ENCODE peak calls at places on chromosomes 12 and 14, in nine cellular contexts. One of them, this sample, is unnamed.
A peak's percentile ranks its signal among the peaks of the same experiment; 100 is the strongest.

GRCh38 chr12:67782573-67782972 is 134.0 kb downstream of the DYRK2 start:
- DNase-seq in kidney tubule cell: no peak
- DNase-seq in anterior cingulate cortex: no peak
- DNase-seq in Daoy: no peak
- DNase-seq in AG10803: no peak
- DNase-seq in epithelial cell of prostate: no peak
- DNase-seq in hippocampal formation: no peak
- DNase-seq in HepG2: no peak
- DNase-seq in T-cell: no peak
- DNase-seq in this sample: no peak

GRCh38 chr12:60494249-60494648 is 898.4 kb downstream of the SLC16A7 start:
- DNase-seq in kidney tubule cell: peak; percentile 39
- DNase-seq in anterior cingulate cortex: no peak
- DNase-seq in Daoy: no peak
- DNase-seq in AG10803: peak; percentile 67
- DNase-seq in epithelial cell of prostate: no peak
- DNase-seq in hippocampal formation: no peak
- DNase-seq in HepG2: peak; percentile 32
- DNase-seq in T-cell: no peak
- DNase-seq in this sample: no peak

GRCh38 chr12:124675881-124676688 is 108.7 kb upstream of the NCOR2 start:
- DNase-seq in kidney tubule cell: peak; percentile 65
- DNase-seq in anterior cingulate cortex: no peak
- DNase-seq in Daoy: peak; percentile 24
- DNase-seq in AG10803: peak; percentile 73
- DNase-seq in epithelial cell of prostate: no peak
- DNase-seq in hippocampal formation: no peak
- DNase-seq in HepG2: no peak
- DNase-seq in T-cell: no peak
- DNase-seq in this sample: no peak

GRCh38 chr12:73678335-73678734 is 859.3 kb upstream of the ATXN7L3B start:
- DNase-seq in kidney tubule cell: no peak
- DNase-seq in anterior cingulate cortex: no peak
- DNase-seq in Daoy: peak; percentile 39
- DNase-seq in AG10803: no peak
- DNase-seq in epithelial cell of prostate: no peak
- DNase-seq in hippocampal formation: no peak
- DNase-seq in HepG2: no peak
- DNase-seq in T-cell: no peak
- DNase-seq in this sample: no peak

GRCh38 chr14:75433631-75434556 is 6.1 kb downstream of the JDP2 start:
- DNase-seq in kidney tubule cell: no peak
- DNase-seq in anterior cingulate cortex: no peak
- DNase-seq in Daoy: no peak
- DNase-seq in AG10803: peak; percentile 77
- DNase-seq in epithelial cell of prostate: no peak
- DNase-seq in hippocampal formation: no peak
- DNase-seq in HepG2: no peak
- DNase-seq in T-cell: no peak
- DNase-seq in this sample: no peak

GRCh38 chr14:101869217-101869616 is 95.2 kb upstream of the DYNC1H1 start:
- DNase-seq in kidney tubule cell: no peak
- DNase-seq in anterior cingulate cortex: no peak
- DNase-seq in Daoy: no peak
- DNase-seq in AG10803: no peak
- DNase-seq in epithelial cell of prostate: no peak
- DNase-seq in hippocampal formation: no peak
- DNase-seq in HepG2: no peak
- DNase-seq in T-cell: no peak
- DNase-seq in this sample: no peak

GRCh38 chr12:82708507-82708906 is 21.8 kb downstream of the TMTC2 start:
- DNase-seq in kidney tubule cell: no peak
- DNase-seq in anterior cingulate cortex: peak; percentile 12
- DNase-seq in Daoy: no peak
- DNase-seq in AG10803: peak; percentile 13
- DNase-seq in epithelial cell of prostate: no peak
- DNase-seq in hippocampal formation: peak; percentile 63
- DNase-seq in HepG2: no peak
- DNase-seq in T-cell: no peak
- DNase-seq in this sample: no peak

GRCh38 chr12:19783547-19784444 is 344.5 kb downstream of the AEBP2 start:
- DNase-seq in kidney tubule cell: no peak
- DNase-seq in anterior cingulate cortex: no peak
- DNase-seq in Daoy: no peak
- DNase-seq in AG10803: no peak
- DNase-seq in epithelial cell of prostate: no peak
- DNase-seq in hippocampal formation: no peak
- DNase-seq in HepG2: no peak
- DNase-seq in T-cell: no peak
- DNase-seq in this sample: no peak

GRCh38 chr12:4664111-4664510 is 15.2 kb downstream of the NDUFA9 start:
- DNase-seq in kidney tubule cell: peak; percentile 75
- DNase-seq in anterior cingulate cortex: no peak
- DNase-seq in Daoy: peak; percentile 7
- DNase-seq in AG10803: peak; percentile 90
- DNase-seq in epithelial cell of prostate: peak; percentile 14
- DNase-seq in hippocampal formation: no peak
- DNase-seq in HepG2: no peak
- DNase-seq in T-cell: no peak
- DNase-seq in this sample: no peak

GRCh38 chr14:77141592-77142288 is at the start of gene ZDHHC22:
- DNase-seq in kidney tubule cell: no peak
- DNase-seq in anterior cingulate cortex: peak; percentile 47
- DNase-seq in Daoy: peak; percentile 50
- DNase-seq in AG10803: no peak
- DNase-seq in epithelial cell of prostate: no peak
- DNase-seq in hippocampal formation: peak; percentile 43
- DNase-seq in HepG2: no peak
- DNase-seq in T-cell: no peak
- DNase-seq in this sample: no peak

GRCh38 chr14:23153891-23154796 is 29.3 kb downstream of the SLC7A8 start:
- DNase-seq in kidney tubule cell: peak; percentile 63
- DNase-seq in anterior cingulate cortex: peak; percentile 45
- DNase-seq in Daoy: peak; percentile 89
- DNase-seq in AG10803: peak; percentile 92
- DNase-seq in epithelial cell of prostate: peak; percentile 44
- DNase-seq in hippocampal formation: peak; percentile 18
- DNase-seq in HepG2: no peak
- DNase-seq in T-cell: peak; percentile 7
- DNase-seq in this sample: no peak

GRCh38 chr12:52415870-52416750 is 10.0 kb upstream of the KRT82 start:
- DNase-seq in kidney tubule cell: peak; percentile 65
- DNase-seq in anterior cingulate cortex: no peak
- DNase-seq in Daoy: no peak
- DNase-seq in AG10803: peak; percentile 80
- DNase-seq in epithelial cell of prostate: peak; percentile 82
- DNase-seq in hippocampal formation: no peak
- DNase-seq in HepG2: no peak
- DNase-seq in T-cell: no peak
- DNase-seq in this sample: peak; percentile 90

GRCh38 chr14:76937181-76938091 is 91.1 kb downstream of the IRF2BPL start:
- DNase-seq in kidney tubule cell: peak; percentile 42
- DNase-seq in anterior cingulate cortex: peak; percentile 50
- DNase-seq in Daoy: peak; percentile 87
- DNase-seq in AG10803: peak; percentile 90
- DNase-seq in epithelial cell of prostate: no peak
- DNase-seq in hippocampal formation: no peak
- DNase-seq in HepG2: no peak
- DNase-seq in T-cell: no peak
- DNase-seq in this sample: no peak

GRCh38 chr12:70619471-70620152 is 17.6 kb downstream of the PTPRB start:
- DNase-seq in kidney tubule cell: no peak
- DNase-seq in anterior cingulate cortex: no peak
- DNase-seq in Daoy: no peak
- DNase-seq in AG10803: peak; percentile 7
- DNase-seq in epithelial cell of prostate: no peak
- DNase-seq in hippocampal formation: no peak
- DNase-seq in HepG2: no peak
- DNase-seq in T-cell: no peak
- DNase-seq in this sample: no peak

GRCh38 chr12:122079038-122079531 is 529 bp downstream of the MLXIP start:
- DNase-seq in kidney tubule cell: peak; percentile 42
- DNase-seq in anterior cingulate cortex: no peak
- DNase-seq in Daoy: peak; percentile 50
- DNase-seq in AG10803: no peak
- DNase-seq in epithelial cell of prostate: no peak
- DNase-seq in hippocampal formation: no peak
- DNase-seq in HepG2: no peak
- DNase-seq in T-cell: no peak
- DNase-seq in this sample: no peak

GRCh38 chr12:6335451-6336078 is 6.3 kb downstream of the TNFRSF1A start:
- DNase-seq in kidney tubule cell: peak; percentile 90
- DNase-seq in anterior cingulate cortex: peak; percentile 15
- DNase-seq in Daoy: peak; percentile 96
- DNase-seq in AG10803: peak; percentile 84
- DNase-seq in epithelial cell of prostate: peak; percentile 65
- DNase-seq in hippocampal formation: no peak
- DNase-seq in HepG2: peak; percentile 90
- DNase-seq in T-cell: peak; percentile 85
- DNase-seq in this sample: no peak

GRCh38 chr12:92608418-92609091 is 94.2 kb upstream of the PLEKHG7 start:
- DNase-seq in kidney tubule cell: peak; percentile 66
- DNase-seq in anterior cingulate cortex: no peak
- DNase-seq in Daoy: peak; percentile 38
- DNase-seq in AG10803: peak; percentile 67
- DNase-seq in epithelial cell of prostate: no peak
- DNase-seq in hippocampal formation: peak; percentile 49
- DNase-seq in HepG2: peak; percentile 25
- DNase-seq in T-cell: no peak
- DNase-seq in this sample: no peak

GRCh38 chr12:41302979-41303403 is 114.9 kb downstream of the PDZRN4 start:
- DNase-seq in kidney tubule cell: peak; percentile 20
- DNase-seq in anterior cingulate cortex: no peak
- DNase-seq in Daoy: no peak
- DNase-seq in AG10803: no peak
- DNase-seq in epithelial cell of prostate: no peak
- DNase-seq in hippocampal formation: no peak
- DNase-seq in HepG2: no peak
- DNase-seq in T-cell: no peak
- DNase-seq in this sample: no peak

GRCh38 chr14:69632154-69632553 is 20.8 kb downstream of the SUSD6 start:
- DNase-seq in kidney tubule cell: no peak
- DNase-seq in anterior cingulate cortex: no peak
- DNase-seq in Daoy: no peak
- DNase-seq in AG10803: no peak
- DNase-seq in epithelial cell of prostate: no peak
- DNase-seq in hippocampal formation: no peak
- DNase-seq in HepG2: no peak
- DNase-seq in T-cell: no peak
- DNase-seq in this sample: no peak

GRCh38 chr14:90991690-90992443 is 68.6 kb downstream of the RPS6KA5 start:
- DNase-seq in kidney tubule cell: no peak
- DNase-seq in anterior cingulate cortex: no peak
- DNase-seq in Daoy: no peak
- DNase-seq in AG10803: no peak
- DNase-seq in epithelial cell of prostate: no peak
- DNase-seq in hippocampal formation: no peak
- DNase-seq in HepG2: no peak
- DNase-seq in T-cell: no peak
- DNase-seq in this sample: no peak

This sample was measured in keratinocyte.